ENCODE peak calls at places on chromosomes 11 and 22, in five cellular contexts. One of them, this sample, is unnamed.

GRCh38 chr11:115206365-115207022 is 297.7 kb downstream of the CADM1 start:
- DNase-seq in CD4-positive, alpha-beta memory T cell: no peak
- DNase-seq in HTR-8/SVneo: no peak
- DNase-seq in effector memory CD8-positive, alpha-beta T cell: no peak
- DNase-seq in stimulated activated CD4-positive, alpha-beta T cell treated with anti-CD3 and anti-CD28 coated beads, Interleukin-1b, Interleukin-23, amount 100 ng/mL, for 4 hours: no peak
- DNase-seq in this sample: no peak

GRCh38 chr11:32131321-32131720 is 40.4 kb downstream of the RCN1 start:
- DNase-seq in stimulated activated CD4-positive, alpha-beta T cell treated with anti-CD3 and anti-CD28 coated beads, Interleukin-1b, Interleukin-23, amount 100 ng/mL, for 4 hours: no peak
- DNase-seq in HTR-8/SVneo: no peak
- DNase-seq in CD4-positive, alpha-beta memory T cell: no peak
- DNase-seq in effector memory CD8-positive, alpha-beta T cell: no peak
- DNase-seq in this sample: no peak

GRCh38 chr22:19811811-19812771 is 42.6 kb downstream of the GNB1L start:
- DNase-seq in effector memory CD8-positive, alpha-beta T cell: no peak
- DNase-seq in HTR-8/SVneo: no peak
- DNase-seq in CD4-positive, alpha-beta memory T cell: no peak
- DNase-seq in stimulated activated CD4-positive, alpha-beta T cell treated with anti-CD3 and anti-CD28 coated beads, Interleukin-1b, Interleukin-23, amount 100 ng/mL, for 4 hours: no peak
- DNase-seq in this sample: no peak

GRCh38 chr22:38760477-38761201 is 4.8 kb upstream of the SUN2 start:
- DNase-seq in effector memory CD8-positive, alpha-beta T cell: no peak
- DNase-seq in HTR-8/SVneo: peak; percentile 22
- DNase-seq in stimulated activated CD4-positive, alpha-beta T cell treated with anti-CD3 and anti-CD28 coated beads, Interleukin-1b, Interleukin-23, amount 100 ng/mL, for 4 hours: no peak
- DNase-seq in CD4-positive, alpha-beta memory T cell: no peak
- DNase-seq in this sample: peak; percentile 80

GRCh38 chr11:134951305-134951700 is 539.3 kb upstream of the B3GAT1 start:
- DNase-seq in HTR-8/SVneo: peak; percentile 21
- DNase-seq in CD4-positive, alpha-beta memory T cell: no peak
- DNase-seq in stimulated activated CD4-positive, alpha-beta T cell treated with anti-CD3 and anti-CD28 coated beads, Interleukin-1b, Interleukin-23, amount 100 ng/mL, for 4 hours: no peak
- DNase-seq in effector memory CD8-positive, alpha-beta T cell: no peak
- DNase-seq in this sample: no peak

GRCh38 chr11:3879967-3880542 is 24.6 kb downstream of the STIM1 start:
- DNase-seq in HTR-8/SVneo: no peak
- DNase-seq in effector memory CD8-positive, alpha-beta T cell: no peak
- DNase-seq in stimulated activated CD4-positive, alpha-beta T cell treated with anti-CD3 and anti-CD28 coated beads, Interleukin-1b, Interleukin-23, amount 100 ng/mL, for 4 hours: no peak
- DNase-seq in CD4-positive, alpha-beta memory T cell: no peak
- DNase-seq in this sample: no peak

GRCh38 chr11:31557991-31558390 is 48.4 kb downstream of the ELP4 start:
- DNase-seq in effector memory CD8-positive, alpha-beta T cell: no peak
- DNase-seq in CD4-positive, alpha-beta memory T cell: no peak
- DNase-seq in HTR-8/SVneo: no peak
- DNase-seq in stimulated activated CD4-positive, alpha-beta T cell treated with anti-CD3 and anti-CD28 coated beads, Interleukin-1b, Interleukin-23, amount 100 ng/mL, for 4 hours: no peak
- DNase-seq in this sample: no peak

GRCh38 chr11:1924121-1924520 is 4.6 kb downstream of the TNNT3 start:
- DNase-seq in stimulated activated CD4-positive, alpha-beta T cell treated with anti-CD3 and anti-CD28 coated beads, Interleukin-1b, Interleukin-23, amount 100 ng/mL, for 4 hours: no peak
- DNase-seq in CD4-positive, alpha-beta memory T cell: peak; percentile 7
- DNase-seq in effector memory CD8-positive, alpha-beta T cell: no peak
- DNase-seq in HTR-8/SVneo: no peak
- DNase-seq in this sample: no peak

GRCh38 chr11:12546660-12547059 is 127.6 kb upstream of the TEAD1 start:
- DNase-seq in stimulated activated CD4-positive, alpha-beta T cell treated with anti-CD3 and anti-CD28 coated beads, Interleukin-1b, Interleukin-23, amount 100 ng/mL, for 4 hours: no peak
- DNase-seq in HTR-8/SVneo: no peak
- DNase-seq in CD4-positive, alpha-beta memory T cell: no peak
- DNase-seq in effector memory CD8-positive, alpha-beta T cell: no peak
- DNase-seq in this sample: no peak

GRCh38 chr11:9280655-9281301 is 15.6 kb upstream of the DENND5A start:
- DNase-seq in stimulated activated CD4-positive, alpha-beta T cell treated with anti-CD3 and anti-CD28 coated beads, Interleukin-1b, Interleukin-23, amount 100 ng/mL, for 4 hours: peak; percentile 34
- DNase-seq in effector memory CD8-positive, alpha-beta T cell: peak; percentile 39
- DNase-seq in HTR-8/SVneo: peak; percentile 41
- DNase-seq in CD4-positive, alpha-beta memory T cell: peak; percentile 65
- DNase-seq in this sample: peak; percentile 76

GRCh38 chr11:44005956-44006355 is 41.8 kb upstream of the ACCSL start:
- DNase-seq in stimulated activated CD4-positive, alpha-beta T cell treated with anti-CD3 and anti-CD28 coated beads, Interleukin-1b, Interleukin-23, amount 100 ng/mL, for 4 hours: no peak
- DNase-seq in effector memory CD8-positive, alpha-beta T cell: no peak
- DNase-seq in HTR-8/SVneo: no peak
- DNase-seq in CD4-positive, alpha-beta memory T cell: no peak
- DNase-seq in this sample: no peak

GRCh38 chr11:55673860-55674259 is 11.9 kb downstream of the OR4C6 start:
- DNase-seq in stimulated activated CD4-positive, alpha-beta T cell treated with anti-CD3 and anti-CD28 coated beads, Interleukin-1b, Interleukin-23, amount 100 ng/mL, for 4 hours: no peak
- DNase-seq in effector memory CD8-positive, alpha-beta T cell: no peak
- DNase-seq in CD4-positive, alpha-beta memory T cell: no peak
- DNase-seq in HTR-8/SVneo: no peak
- DNase-seq in this sample: no peak

GRCh38 chr22:24361976-24362646 is 65.3 kb upstream of the ADORA2A start:
- DNase-seq in stimulated activated CD4-positive, alpha-beta T cell treated with anti-CD3 and anti-CD28 coated beads, Interleukin-1b, Interleukin-23, amount 100 ng/mL, for 4 hours: no peak
- DNase-seq in effector memory CD8-positive, alpha-beta T cell: no peak
- DNase-seq in CD4-positive, alpha-beta memory T cell: no peak
- DNase-seq in HTR-8/SVneo: no peak
- DNase-seq in this sample: no peak

GRCh38 chr22:27801616-27802388 is at the start of gene MN1:
- DNase-seq in effector memory CD8-positive, alpha-beta T cell: peak; percentile 13
- DNase-seq in CD4-positive, alpha-beta memory T cell: peak; percentile 50
- DNase-seq in HTR-8/SVneo: peak; percentile 49
- DNase-seq in stimulated activated CD4-positive, alpha-beta T cell treated with anti-CD3 and anti-CD28 coated beads, Interleukin-1b, Interleukin-23, amount 100 ng/mL, for 4 hours: peak; percentile 40
- DNase-seq in this sample: no peak

GRCh38 chr11:35193767-35194166 is 54.8 kb downstream of the CD44 start:
- DNase-seq in effector memory CD8-positive, alpha-beta T cell: no peak
- DNase-seq in CD4-positive, alpha-beta memory T cell: peak; percentile 36
- DNase-seq in stimulated activated CD4-positive, alpha-beta T cell treated with anti-CD3 and anti-CD28 coated beads, Interleukin-1b, Interleukin-23, amount 100 ng/mL, for 4 hours: no peak
- DNase-seq in HTR-8/SVneo: no peak
- DNase-seq in this sample: no peak

GRCh38 chr22:20569059-20570058 is 61.9 kb downstream of the MED15 start:
- DNase-seq in CD4-positive, alpha-beta memory T cell: peak; percentile 94
- DNase-seq in effector memory CD8-positive, alpha-beta T cell: peak; percentile 85
- DNase-seq in HTR-8/SVneo: peak; percentile 82
- DNase-seq in stimulated activated CD4-positive, alpha-beta T cell treated with anti-CD3 and anti-CD28 coated beads, Interleukin-1b, Interleukin-23, amount 100 ng/mL, for 4 hours: peak; percentile 34
- DNase-seq in this sample: no peak

GRCh38 chr11:9982796-9983579 is 311.0 kb downstream of the SBF2 start:
- DNase-seq in HTR-8/SVneo: no peak
- DNase-seq in CD4-positive, alpha-beta memory T cell: no peak
- DNase-seq in stimulated activated CD4-positive, alpha-beta T cell treated with anti-CD3 and anti-CD28 coated beads, Interleukin-1b, Interleukin-23, amount 100 ng/mL, for 4 hours: no peak
- DNase-seq in effector memory CD8-positive, alpha-beta T cell: no peak
- DNase-seq in this sample: no peak

GRCh38 chr22:31532060-31532459 is 35.7 kb downstream of the SFI1 start:
- DNase-seq in CD4-positive, alpha-beta memory T cell: no peak
- DNase-seq in stimulated activated CD4-positive, alpha-beta T cell treated with anti-CD3 and anti-CD28 coated beads, Interleukin-1b, Interleukin-23, amount 100 ng/mL, for 4 hours: no peak
- DNase-seq in HTR-8/SVneo: no peak
- DNase-seq in effector memory CD8-positive, alpha-beta T cell: no peak
- DNase-seq in this sample: no peak

GRCh38 chr11:27468209-27468608 is 4.4 kb downstream of the LGR4 start:
- DNase-seq in CD4-positive, alpha-beta memory T cell: no peak
- DNase-seq in effector memory CD8-positive, alpha-beta T cell: no peak
- DNase-seq in stimulated activated CD4-positive, alpha-beta T cell treated with anti-CD3 and anti-CD28 coated beads, Interleukin-1b, Interleukin-23, amount 100 ng/mL, for 4 hours: no peak
- DNase-seq in HTR-8/SVneo: no peak
- DNase-seq in this sample: peak; percentile 38

GRCh38 chr11:4181780-4182721 is 87.5 kb downstream of the RRM1 start:
- DNase-seq in CD4-positive, alpha-beta memory T cell: no peak
- DNase-seq in stimulated activated CD4-positive, alpha-beta T cell treated with anti-CD3 and anti-CD28 coated beads, Interleukin-1b, Interleukin-23, amount 100 ng/mL, for 4 hours: no peak
- DNase-seq in effector memory CD8-positive, alpha-beta T cell: no peak
- DNase-seq in HTR-8/SVneo: peak; percentile 81
- DNase-seq in this sample: peak; percentile 74

GRCh38 chr11:9577551-9577950 is 4.1 kb downstream of the WEE1 start:
- DNase-seq in effector memory CD8-positive, alpha-beta T cell: no peak
- DNase-seq in stimulated activated CD4-positive, alpha-beta T cell treated with anti-CD3 and anti-CD28 coated beads, Interleukin-1b, Interleukin-23, amount 100 ng/mL, for 4 hours: no peak
- DNase-seq in CD4-positive, alpha-beta memory T cell: no peak
- DNase-seq in HTR-8/SVneo: no peak
- DNase-seq in this sample: no peak

GRCh38 chr22:41873391-41873790 is 40.5 kb downstream of the SREBF2 start:
- DNase-seq in stimulated activated CD4-positive, alpha-beta T cell treated with anti-CD3 and anti-CD28 coated beads, Interleukin-1b, Interleukin-23, amount 100 ng/mL, for 4 hours: no peak
- DNase-seq in effector memory CD8-positive, alpha-beta T cell: no peak
- DNase-seq in CD4-positive, alpha-beta memory T cell: peak; percentile 65
- DNase-seq in HTR-8/SVneo: no peak
- DNase-seq in this sample: no peak

GRCh38 chr22:27885977-27886842 is 32.8 kb downstream of the PITPNB start:
- DNase-seq in CD4-positive, alpha-beta memory T cell: peak; percentile 49
- DNase-seq in stimulated activated CD4-positive, alpha-beta T cell treated with anti-CD3 and anti-CD28 coated beads, Interleukin-1b, Interleukin-23, amount 100 ng/mL, for 4 hours: peak; percentile 27
- DNase-seq in HTR-8/SVneo: peak; percentile 57
- DNase-seq in effector memory CD8-positive, alpha-beta T cell: peak; percentile 28
- DNase-seq in this sample: peak; percentile 49

GRCh38 chr11:58057481-58057880 is 26.7 kb downstream of the OR6Q1 start:
- DNase-seq in HTR-8/SVneo: no peak
- DNase-seq in effector memory CD8-positive, alpha-beta T cell: no peak
- DNase-seq in stimulated activated CD4-positive, alpha-beta T cell treated with anti-CD3 and anti-CD28 coated beads, Interleukin-1b, Interleukin-23, amount 100 ng/mL, for 4 hours: no peak
- DNase-seq in CD4-positive, alpha-beta memory T cell: no peak
- DNase-seq in this sample: no peak